ENCODE peak calls at places on chromosomes 13 and 19, in four cellular contexts. One of them, this sample, is unnamed.
A peak's percentile ranks its signal among the peaks of the same experiment; 100 is the strongest.

GRCh38 chr13:48222358-48223015 is 10.5 kb upstream of the ITM2B start:
- DNase-seq in DND-41: no peak
- DNase-seq in GM23338: no peak
- DNase-seq in PC-3: no peak
- DNase-seq in this sample: no peak

GRCh38 chr19:30754162-30754561 is 382.0 kb downstream of the ZNF536 start:
- DNase-seq in DND-41: no peak
- DNase-seq in PC-3: no peak
- DNase-seq in GM23338: no peak
- DNase-seq in this sample: no peak

GRCh38 chr13:111152836-111153235 is 37.7 kb downstream of the ARHGEF7 start:
- DNase-seq in GM23338: peak; percentile 17
- DNase-seq in PC-3: no peak
- DNase-seq in DND-41: no peak
- DNase-seq in this sample: no peak

GRCh38 chr19:37077615-37077928 is 661 bp upstream of the ZNF420 start:
- DNase-seq in PC-3: peak; percentile 1
- DNase-seq in DND-41: no peak
- DNase-seq in GM23338: no peak
- DNase-seq in this sample: no peak

GRCh38 chr19:17830567-17831418 is 9.5 kb upstream of the INSL3 start:
- DNase-seq in PC-3: peak; percentile 94
- DNase-seq in GM23338: peak; percentile 95
- DNase-seq in DND-41: peak; percentile 52
- DNase-seq in this sample: no peak

GRCh38 chr13:106401081-106401480 is 134.4 kb downstream of the EFNB2 start:
- DNase-seq in DND-41: peak; percentile 14
- DNase-seq in PC-3: no peak
- DNase-seq in GM23338: no peak
- DNase-seq in this sample: no peak

GRCh38 chr19:8616861-8617260 is 6.3 kb upstream of the ADAMTS10 start:
- DNase-seq in GM23338: no peak
- DNase-seq in PC-3: no peak
- DNase-seq in DND-41: no peak
- DNase-seq in this sample: no peak

GRCh38 chr13:109756778-109757177 is 29.6 kb downstream of the IRS2 start:
- DNase-seq in PC-3: no peak
- DNase-seq in DND-41: no peak
- DNase-seq in GM23338: no peak
- DNase-seq in this sample: no peak

GRCh38 chr13:80237646-80238045 is 103.3 kb downstream of the SPRY2 start:
- DNase-seq in DND-41: no peak
- DNase-seq in GM23338: no peak
- DNase-seq in PC-3: no peak
- DNase-seq in this sample: no peak

GRCh38 chr19:39533791-39534190 is 1.1 kb upstream of the EID2B start:
- DNase-seq in GM23338: no peak
- DNase-seq in PC-3: no peak
- DNase-seq in DND-41: no peak
- DNase-seq in this sample: no peak

GRCh38 chr19:5484398-5485285 is 29.4 kb downstream of the ZNRF4 start:
- DNase-seq in PC-3: no peak
- DNase-seq in DND-41: no peak
- DNase-seq in GM23338: peak; percentile 27
- DNase-seq in this sample: no peak

GRCh38 chr13:83950284-83950683 is 68.0 kb upstream of the SLITRK1 start:
- DNase-seq in GM23338: no peak
- DNase-seq in DND-41: no peak
- DNase-seq in PC-3: no peak
- DNase-seq in this sample: no peak

GRCh38 chr19:39413269-39413902 is 917 bp downstream of the PLEKHG2 start:
- DNase-seq in PC-3: no peak
- DNase-seq in GM23338: peak; percentile 74
- DNase-seq in DND-41: peak; percentile 76
- DNase-seq in this sample: no peak

GRCh38 chr13:48318714-48319457 is 15.3 kb downstream of the RB1 start:
- DNase-seq in GM23338: no peak
- DNase-seq in DND-41: no peak
- DNase-seq in PC-3: no peak
- DNase-seq in this sample: no peak

GRCh38 chr13:46796515-46797467 is at the start of gene ESD:
- DNase-seq in GM23338: peak; percentile 95
- DNase-seq in DND-41: peak; percentile 96
- DNase-seq in PC-3: peak; percentile 81
- DNase-seq in this sample: peak; percentile 52

GRCh38 chr13:93984070-93984469 is 495.4 kb downstream of the DCT start:
- DNase-seq in PC-3: no peak
- DNase-seq in GM23338: no peak
- DNase-seq in DND-41: no peak
- DNase-seq in this sample: no peak

GRCh38 chr13:93977986-93978385 is 501.5 kb downstream of the DCT start:
- DNase-seq in DND-41: no peak
- DNase-seq in GM23338: no peak
- DNase-seq in PC-3: no peak
- DNase-seq in this sample: no peak

GRCh38 chr13:93984876-93985275 is 494.6 kb downstream of the DCT start:
- DNase-seq in PC-3: no peak
- DNase-seq in DND-41: no peak
- DNase-seq in GM23338: peak; percentile 61
- DNase-seq in this sample: no peak

GRCh38 chr13:93982189-93982918 is 497.1 kb downstream of the DCT start:
- DNase-seq in GM23338: no peak
- DNase-seq in DND-41: no peak
- DNase-seq in PC-3: no peak
- DNase-seq in this sample: no peak

GRCh38 chr13:93981578-93981977 is 497.9 kb downstream of the DCT start:
- DNase-seq in GM23338: no peak
- DNase-seq in DND-41: no peak
- DNase-seq in PC-3: no peak
- DNase-seq in this sample: no peak
- H3K4me3 ChIP-seq in GM23338: no peak overlapping the region
- H3K4me3 ChIP-seq in DND-41: no peak overlapping the region
- H3K4me3 ChIP-seq in PC-3: no peak overlapping the region
- H3K4me3 ChIP-seq in this sample: no peak overlapping the region

GRCh38 chr13:23175920-23176319 is 4.9 kb upstream of the SGCG start:
- DNase-seq in PC-3: peak; percentile 29
- DNase-seq in GM23338: peak; percentile 19
- DNase-seq in DND-41: no peak
- DNase-seq in this sample: no peak
- TF ChIP-seq CTCF in PC-3: peak; percentile 59
- TF ChIP-seq CTCF in GM23338: no peak
- TF ChIP-seq CTCF in DND-41: peak; percentile 46
- TF ChIP-seq CTCF in this sample: peak; percentile 42

DNA sequence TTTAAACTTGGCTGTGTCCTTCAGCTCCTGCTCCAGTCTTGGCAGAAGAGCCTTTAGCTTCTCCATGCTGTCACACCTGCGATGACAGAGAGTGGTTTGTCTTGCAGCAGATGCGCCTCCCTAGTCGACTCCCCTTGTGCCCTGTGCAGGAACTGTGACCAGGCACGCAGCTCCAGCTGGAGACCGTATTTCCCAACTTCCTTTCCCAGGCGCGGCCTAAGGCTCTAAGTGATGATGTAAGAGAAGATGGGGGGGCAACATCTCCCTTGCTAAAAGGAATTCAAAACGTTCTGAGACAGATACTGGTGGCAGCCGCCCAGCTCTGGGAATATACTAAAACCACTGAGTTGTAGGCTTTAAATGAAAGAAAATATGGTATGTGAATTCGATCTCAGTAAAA is 16.3 kb downstream of the DCUN1D2 start:
- DNase-seq in PC-3: no peak
- DNase-seq in GM23338: no peak
- DNase-seq in DND-41: no peak
- DNase-seq in this sample: no peak
- H3K36me3 ChIP-seq in PC-3: no peaks in the 10 kb centered on the region
- H3K36me3 ChIP-seq in GM23338: peaks cover 39% of the 10 kb centered on the region
- H3K36me3 ChIP-seq in DND-41: peaks cover 74% of the 10 kb centered on the region
- H3K36me3 ChIP-seq in this sample: peaks cover 15% of the 10 kb centered on the region

DNA sequence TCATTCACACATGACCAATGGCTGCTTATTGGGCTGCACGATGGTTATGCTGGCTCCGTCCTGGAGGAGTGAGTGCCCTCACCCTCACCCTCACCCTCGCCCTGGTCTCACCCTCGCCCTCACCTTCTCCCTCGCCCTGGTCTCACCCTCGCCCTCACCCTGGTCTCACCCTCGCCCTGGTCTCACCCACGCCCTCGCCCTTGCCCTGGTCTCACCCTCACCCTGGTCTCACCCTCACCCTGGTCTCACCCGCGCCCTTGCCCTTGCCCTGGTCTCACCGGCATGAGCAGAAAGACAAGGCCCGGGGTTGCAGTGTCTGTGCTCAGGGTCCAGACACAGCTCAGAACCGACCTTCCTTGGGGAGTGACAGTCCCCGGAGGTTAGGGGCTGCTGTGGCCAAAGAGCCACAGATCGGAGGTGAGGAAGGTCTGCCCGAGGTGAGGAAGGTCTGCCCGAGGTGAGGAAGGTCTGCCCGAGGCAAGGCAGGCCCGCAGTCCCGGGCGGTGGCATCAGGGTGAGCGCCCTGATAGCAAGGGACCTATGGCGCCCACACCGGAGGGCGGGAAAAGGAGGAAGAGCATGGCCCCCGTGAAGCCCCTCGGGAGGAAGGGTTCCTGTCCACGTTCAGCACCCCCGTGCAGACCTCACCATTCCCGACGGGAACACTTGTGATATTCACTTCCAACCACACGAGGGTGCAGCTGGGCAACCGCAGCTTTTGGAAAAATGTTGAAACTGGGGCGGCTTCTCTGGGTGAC is 65.6 kb downstream of the MCF2L start:
- DNase-seq in DND-41: no peak
- DNase-seq in GM23338: peak; percentile 81
- DNase-seq in PC-3: peak; percentile 66
- DNase-seq in this sample: no peak
- H3K4me3 ChIP-seq in DND-41: no peak overlapping the region
- H3K4me3 ChIP-seq in GM23338: no peak overlapping the region
- H3K4me3 ChIP-seq in PC-3: no peak overlapping the region
- H3K4me3 ChIP-seq in this sample: no peak overlapping the region

GRCh38 chr19:40597329-40597838 is 3.8 kb upstream of the LTBP4 start:
- DNase-seq in DND-41: no peak
- DNase-seq in GM23338: no peak
- DNase-seq in PC-3: no peak
- DNase-seq in this sample: no peak

GRCh38 chr19:40598918-40599307 is 2.3 kb upstream of the LTBP4 start:
- DNase-seq in PC-3: no peak
- DNase-seq in GM23338: no peak
- DNase-seq in DND-41: no peak
- DNase-seq in this sample: no peak

GRCh38 chr19:40596608-40597328 is 4.4 kb upstream of the LTBP4 start:
- DNase-seq in DND-41: no peak
- DNase-seq in PC-3: peak; percentile 59
- DNase-seq in GM23338: peak; percentile 80
- DNase-seq in this sample: no peak

GRCh38 chr19:40599331-40600085 is 1.7 kb upstream of the LTBP4 start:
- DNase-seq in PC-3: peak; percentile 7
- DNase-seq in GM23338: peak; percentile 51
- DNase-seq in DND-41: peak; percentile 51
- DNase-seq in this sample: no peak

DNA sequence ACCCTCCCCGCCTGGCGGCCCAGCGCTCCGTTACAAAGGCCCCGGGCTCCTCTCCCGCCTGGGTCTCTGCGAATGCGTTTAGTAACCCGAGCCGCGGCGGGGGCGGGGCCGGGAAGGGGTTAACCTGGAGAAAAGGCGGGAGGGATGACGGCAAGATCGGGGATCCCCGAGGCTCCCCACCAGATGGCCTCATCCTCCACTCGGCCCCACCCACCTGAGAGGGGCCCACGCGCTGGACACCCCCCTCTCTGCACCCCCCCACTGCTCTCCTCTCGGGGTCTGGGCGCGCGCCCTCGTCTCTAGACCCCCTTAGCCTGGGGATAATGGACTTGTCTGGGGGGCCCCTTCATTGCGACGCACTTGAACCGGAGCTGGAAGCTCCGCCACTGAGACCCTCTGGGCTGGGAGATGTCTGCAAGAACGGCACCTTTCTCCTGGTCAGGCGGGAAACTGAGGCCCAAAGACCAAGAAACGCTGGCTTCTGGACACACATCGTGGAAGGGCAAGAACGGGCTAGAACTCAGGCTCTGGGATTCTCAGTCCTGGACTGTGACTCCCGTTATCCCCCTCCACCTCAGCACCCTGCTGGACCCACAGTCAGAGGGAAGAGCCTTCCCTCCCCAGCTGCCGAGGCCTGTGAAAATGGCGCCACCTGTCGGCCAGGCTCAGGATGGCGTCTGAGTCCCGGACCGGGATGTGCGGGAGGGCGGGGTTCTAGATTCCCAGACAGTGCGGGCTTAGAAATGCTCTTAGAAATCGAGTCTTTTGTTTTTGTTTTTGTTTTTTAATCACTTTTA is 2.9 kb upstream of the LTBP4 start:
- DNase-seq in DND-41: peak; percentile 83
- DNase-seq in GM23338: peak; percentile 97
- DNase-seq in PC-3: peak; percentile 89
- DNase-seq in this sample: no peak
- TF ChIP-seq CTCF in DND-41: peak; percentile 98
- TF ChIP-seq CTCF in GM23338: peak; percentile 98
- TF ChIP-seq CTCF in PC-3: peak; percentile 92
- TF ChIP-seq CTCF in this sample: peak; percentile 99

GRCh38 chr19:49908480-49909420 is 12.1 kb upstream of the IL4I1 start:
- DNase-seq in DND-41: no peak
- DNase-seq in GM23338: no peak
- DNase-seq in PC-3: no peak
- DNase-seq in this sample: no peak

GRCh38 chr19:49912965-49913685 is 15.9 kb upstream of the ATF5 start:
- DNase-seq in PC-3: no peak
- DNase-seq in GM23338: peak; percentile 77
- DNase-seq in DND-41: no peak
- DNase-seq in this sample: no peak

GRCh38 chr19:49910179-49910578 is 13.5 kb upstream of the IL4I1 start:
- DNase-seq in PC-3: no peak
- DNase-seq in GM23338: no peak
- DNase-seq in DND-41: no peak
- DNase-seq in this sample: no peak

GRCh38 chr19:49913720-49914119 is 15.3 kb upstream of the ATF5 start:
- DNase-seq in DND-41: no peak
- DNase-seq in GM23338: no peak
- DNase-seq in PC-3: no peak
- DNase-seq in this sample: no peak

DNA sequence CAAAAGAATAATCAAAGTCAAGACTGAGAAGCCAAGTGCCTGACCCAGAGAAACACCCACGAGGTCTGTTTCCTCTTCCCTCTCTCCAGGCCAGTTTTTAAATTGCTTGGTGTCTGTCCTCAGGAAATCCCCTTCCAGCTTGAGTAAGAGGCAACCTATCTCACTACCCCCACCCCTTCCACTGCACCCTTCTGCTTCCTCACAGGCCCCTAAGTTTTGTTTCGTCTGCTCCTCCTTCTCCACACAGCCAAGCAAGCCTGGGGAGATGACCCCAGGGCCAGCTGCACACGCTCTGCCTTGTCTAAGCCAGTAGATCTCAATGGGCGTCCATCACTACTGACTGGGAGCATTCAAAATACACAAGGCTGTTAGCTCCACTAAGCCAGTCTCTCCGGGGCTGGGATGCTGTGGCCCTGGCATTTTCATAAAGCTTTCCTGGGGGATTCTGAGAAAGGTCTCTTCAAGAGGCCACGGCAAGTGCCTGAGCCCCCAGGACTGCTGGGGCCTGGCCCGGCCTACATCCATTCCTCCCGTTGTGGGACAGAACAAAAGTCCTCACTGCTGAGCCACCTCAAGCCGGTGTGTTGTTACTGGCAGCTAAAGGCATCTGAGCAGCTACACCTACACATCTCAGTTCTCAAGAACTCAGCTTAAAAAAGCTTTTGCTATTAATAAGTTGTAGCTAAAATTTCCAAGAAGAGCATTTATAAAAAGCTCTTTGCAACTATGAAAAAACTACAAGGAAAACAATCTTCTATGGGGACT is 14.9 kb upstream of the IL4I1 start:
- DNase-seq in GM23338: no peak
- DNase-seq in DND-41: no peak
- DNase-seq in PC-3: no peak
- DNase-seq in this sample: no peak
- H3K36me3 ChIP-seq in GM23338: peaks cover 10% of the 10 kb centered on the region
- H3K36me3 ChIP-seq in DND-41: peaks cover 94% of the 10 kb centered on the region
- H3K36me3 ChIP-seq in PC-3: peaks cover 72% of the 10 kb centered on the region
- H3K36me3 ChIP-seq in this sample: peaks cover 30% of the 10 kb centered on the region